ENCODE peak calls at places on chromosomes 13 and 19, in ten cellular contexts. G is CD4-positive, alpha-beta T cell; R is epithelial cell of esophagus; H is Calu3; I is WTC11; U is adrenal gland; A is uterus; L is fibroblast of pulmonary artery; S is ascending aorta; T is heart right ventricle. Q is an unnamed sample.

GRCh38 chr19:42555801-42556200 is 27.5 kb upstream of the CEACAM1 start:
- DNase-seq in G (no peak), R (no peak), H (no peak), I (no peak), U (no peak), A (no peak), L (no peak), S (no peak), T (no peak), Q (no peak)

GRCh38 chr19:23914402-23915286 is at the start of gene ZNF726:
- DNase-seq in G (peak; percentile 86), R (peak; percentile 95), H (peak; percentile 85), I (no peak), U (peak; percentile 80), A (peak; percentile 70), L (peak; percentile 93), S (peak; percentile 47), T (peak; percentile 79), Q (no peak)

GRCh38 chr13:110442946-110443632 is 118.4 kb downstream of the RAB20 start:
- DNase-seq in G (no peak), R (peak; percentile 51), H (no peak), I (no peak), U (no peak), A (no peak), L (peak; percentile 78), S (no peak), T (no peak), Q (no peak)

GRCh38 chr19:5717215-5717614 is 2.7 kb downstream of the LONP1 start:
- DNase-seq in G (no peak), R (no peak), H (no peak), I (no peak), U (no peak), A (no peak), L (no peak), S (no peak), T (no peak), Q (no peak)

GRCh38 chr13:107843281-107843680 is 372.1 kb downstream of the LIG4 start:
- DNase-seq in G (no peak), R (no peak), H (no peak), I (no peak), U (no peak), A (no peak), L (no peak), S (no peak), T (no peak), Q (no peak)

GRCh38 chr19:45528149-45528743 is 21.0 kb downstream of the VASP start:
- DNase-seq in G (no peak), R (peak; percentile 88), H (peak; percentile 72), I (peak; percentile 71), U (peak; percentile 71), A (no peak), L (peak; percentile 29), S (no peak), T (no peak), Q (no peak)

GRCh38 chr13:33678906-33679657 is 138.9 kb upstream of the RFC3 start:
- DNase-seq in G (peak; percentile 18), R (peak; percentile 71), H (peak; percentile 65), I (no peak), U (peak; percentile 67), A (peak; percentile 39), L (peak; percentile 95), S (peak; percentile 16), T (peak; percentile 36), Q (no peak)

GRCh38 chr13:110309661-110310524 is 2.8 kb downstream of the COL4A2 start:
- DNase-seq in G (no peak), R (no peak), H (no peak), I (no peak), U (no peak), A (no peak), L (no peak), S (no peak), T (no peak), Q (no peak)

GRCh38 chr13:30718661-30719520 is 16.5 kb upstream of the ALOX5AP start:
- DNase-seq in G (no peak), R (peak; percentile 89), H (no peak), I (no peak), U (no peak), A (no peak), L (peak; percentile 67), S (no peak), T (no peak), Q (no peak)

GRCh38 chr13:20334309-20334708 is 102.2 kb upstream of the GJB6 start:
- DNase-seq in G (no peak), R (no peak), H (no peak), I (no peak), U (no peak), A (no peak), L (no peak), S (no peak), T (no peak), Q (peak; percentile 58)

GRCh38 chr13:75372517-75372916 is 109.5 kb downstream of the TBC1D4 start:
- DNase-seq in G (no peak), R (peak; percentile 57), H (peak; percentile 3), I (no peak), U (no peak), A (no peak), L (peak; percentile 74), S (no peak), T (no peak), Q (no peak)

GRCh38 chr13:48146122-48146521 is 51.2 kb upstream of the MED4 start:
- DNase-seq in G (no peak), R (no peak), H (no peak), I (no peak), U (no peak), A (no peak), L (no peak), S (no peak), T (no peak), Q (no peak)

GRCh38 chr19:44903602-44904425 is 1.8 kb upstream of the APOE start:
- DNase-seq in G (peak; percentile 39), R (peak; percentile 57), H (peak; percentile 90), I (peak; percentile 89), U (peak; percentile 69), A (peak; percentile 56), L (peak; percentile 72), S (no peak), T (peak; percentile 78), Q (no peak)

GRCh38 chr19:11482384-11483050 is 1.7 kb upstream of the ELAVL3 start:
- DNase-seq in G (peak; percentile 68), R (peak; percentile 76), H (peak; percentile 77), I (peak; percentile 89), U (peak; percentile 79), A (peak; percentile 62), L (peak; percentile 88), S (peak; percentile 49), T (peak; percentile 87), Q (no peak)

DNA sequence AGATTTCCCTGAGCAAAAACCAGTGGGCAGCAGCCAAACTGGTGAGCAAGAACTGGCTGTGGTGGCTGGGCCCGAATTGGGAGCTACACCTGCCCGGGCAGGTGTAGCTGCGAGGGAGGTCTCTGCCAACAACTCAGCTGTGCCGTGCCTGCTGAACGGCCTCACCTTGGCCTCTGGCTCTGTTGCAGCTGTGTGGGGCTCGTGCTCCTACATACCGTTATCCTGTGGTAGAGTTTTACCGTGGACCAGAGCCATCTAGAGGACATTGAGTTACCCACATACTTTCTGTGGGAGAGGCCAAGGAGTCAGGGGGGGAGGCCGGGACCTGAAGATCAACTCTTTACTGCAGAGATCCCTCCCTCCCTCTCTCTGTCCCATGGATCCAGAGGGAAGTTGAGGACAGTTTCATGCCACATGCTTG is 113.2 kb downstream of the TM9SF2 start:
- DNase-seq in G (peak; percentile 12), R (peak; percentile 91), H (peak; percentile 3), I (peak; percentile 44), U (no peak), A (no peak), L (peak; percentile 33), S (no peak), T (no peak), Q (no peak)
- TF ChIP-seq CTCF in G (peak; percentile 34), R (no peak), H (no peak), I (no peak), U (no peak), A (no peak), L (peak; percentile 38), S (no peak), T (peak; percentile 32), Q (no peak)

GRCh38 chr19:741506-742131 is 9.3 kb upstream of the MISP start:
- DNase-seq in G (no peak), R (no peak), H (no peak), I (peak; percentile 68), U (no peak), A (no peak), L (no peak), S (no peak), T (no peak), Q (no peak)
- TF ChIP-seq CTCF in G (no peak), R (no peak), H (no peak), I (no peak), U (no peak), A (no peak), L (peak; percentile 26), S (no peak), T (no peak), Q (no peak)

DNA sequence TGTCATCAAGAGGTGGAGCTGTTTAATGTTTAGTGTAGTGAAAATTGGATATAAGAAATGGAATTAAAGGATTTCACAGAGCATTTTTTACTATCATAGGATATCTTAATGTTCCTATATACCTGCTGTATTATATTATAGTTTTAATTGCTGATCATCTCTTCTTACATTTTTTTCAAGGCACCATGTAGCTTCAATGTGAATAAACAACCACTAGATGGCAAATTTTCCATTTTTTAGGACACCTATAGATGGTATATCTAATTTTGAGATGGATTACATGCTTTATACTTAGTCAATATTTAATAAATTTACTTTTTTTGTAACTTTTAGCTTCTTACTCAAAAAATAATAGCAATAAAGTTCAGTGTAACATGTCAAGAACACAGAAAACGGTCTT is 9.0 kb upstream of the ATXN8OS start:
- DNase-seq in G (no peak), R (peak; percentile 32), H (no peak), I (no peak), U (no peak), A (no peak), L (peak; percentile 3), S (no peak), T (no peak), Q (no peak)
- TF ChIP-seq CTCF in G (no peak), R (peak; percentile 37), H (no peak), I (no peak), U (no peak), A (no peak), L (peak; percentile 15), S (no peak), T (peak; percentile 22), Q (no peak)

DNA sequence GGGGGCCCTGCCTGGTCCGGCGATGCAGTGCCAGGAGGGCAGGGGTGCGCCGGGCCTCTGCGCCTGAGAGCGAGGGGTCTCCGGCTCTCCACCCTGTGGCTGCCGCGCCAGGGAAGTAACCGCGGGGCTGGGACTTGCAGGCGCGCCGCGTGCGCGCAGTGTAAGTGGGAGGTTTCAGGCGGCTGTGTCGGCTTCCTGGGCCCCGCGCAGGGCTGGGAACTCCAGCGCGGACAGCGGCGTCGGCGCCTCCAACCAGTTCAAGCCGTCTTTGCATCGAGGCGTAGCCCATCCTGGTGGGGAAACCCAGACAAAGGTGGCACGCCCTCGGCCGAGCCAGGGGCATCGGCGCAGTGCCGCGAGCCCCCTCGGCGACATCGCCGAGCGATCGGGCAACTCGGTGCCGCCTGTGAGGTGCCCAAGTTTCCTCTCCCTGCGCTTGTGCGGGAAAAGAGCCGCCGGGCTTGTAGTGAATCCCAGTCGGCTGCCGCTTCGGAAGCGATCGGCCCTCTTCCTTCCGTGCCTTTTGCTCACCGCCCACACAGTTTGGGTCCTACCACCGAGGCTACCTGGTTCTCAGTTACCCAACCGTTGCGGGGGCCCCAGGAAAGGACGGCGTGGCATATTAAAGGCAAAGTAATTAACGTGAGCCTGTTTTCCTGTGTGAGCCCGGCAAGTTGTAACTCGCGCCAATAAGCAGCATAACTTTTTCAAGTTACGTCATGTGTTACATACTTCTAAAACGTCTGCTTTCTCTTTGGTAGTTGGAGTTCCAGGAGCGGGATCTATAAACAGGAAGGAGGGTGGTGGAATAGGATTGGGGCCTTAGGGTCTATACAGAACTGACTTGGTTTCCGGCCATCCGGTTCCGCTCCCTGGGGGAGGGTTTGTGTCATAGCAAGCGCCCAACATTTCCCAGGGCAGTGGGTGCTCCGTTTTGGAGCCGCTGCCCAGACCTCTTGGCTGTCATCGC is 1.2 kb downstream of the LRCH1 start:
- DNase-seq in G (peak; percentile 54), R (peak; percentile 89), H (peak; percentile 66), I (peak; percentile 48), U (peak; percentile 67), A (peak; percentile 67), L (peak; percentile 91), S (peak; percentile 28), T (peak; percentile 74), Q (no peak)
- TF ChIP-seq CTCF in G (peak; percentile 23), R (peak; percentile 37), H (no peak), I (no peak), U (no peak), A (peak; percentile 36), L (peak; percentile 8), S (peak; percentile 38), T (peak; percentile 32), Q (no peak)

Q was measured in vagina.